ENCODE peak calls at places on chromosomes 16 and 17, in nine cellular contexts. S is NCI-H1105; Y is naive thymus-derived CD8-positive, alpha-beta T cell; V is activated naive CD4-positive, alpha-beta T cell; G is MG63; B is Ammon's horn; K is anterior cingulate cortex; Q is left kidney; I is AG08396. F is an unnamed sample.

GRCh38 chr16:85104821-85105391 is 7.4 kb downstream of the CIBAR2 start:
- DNase-seq in I (no peak), V (peak), S (no peak), Y (no peak), G (no peak), Q (no peak), K (no peak), B (peak), F (no peak)

GRCh38 chr17:30600830-30601494 is 123.8 kb downstream of the GOSR1 start:
- DNase-seq in I (peak), G (no peak), K (peak), S (peak), Y (no peak), B (peak), Q (peak), V (no peak), F (peak)

GRCh38 chr16:89044394-89045180 is 49.1 kb upstream of the ACSF3 start:
- DNase-seq in V (no peak), K (no peak), Q (no peak), B (no peak), S (no peak), I (no peak), G (no peak), Y (no peak), F (no peak)

GRCh38 chr16:80683646-80684045 is 120.8 kb downstream of the CDYL2 start:
- DNase-seq in K (no peak), B (no peak), V (no peak), G (no peak), I (no peak), S (no peak), Q (no peak), Y (no peak), F (no peak)

GRCh38 chr17:38749222-38750043 is 1.3 kb upstream of the PCGF2 start:
- DNase-seq in Y (no peak), S (peak), Q (peak), V (no peak), B (peak), G (peak), I (peak), K (peak), F (peak)

GRCh38 chr16:31700530-31701388 is 172.8 kb upstream of the ZNF267 start:
- DNase-seq in V (peak), G (no peak), I (peak), Y (peak), Q (peak), K (peak), S (no peak), B (peak), F (no peak)

GRCh38 chr17:38421224-38421841 is 6.9 kb upstream of the ARHGAP23 start:
- DNase-seq in V (no peak), Q (peak), K (no peak), S (no peak), I (peak), G (no peak), Y (no peak), B (no peak), F (no peak)

GRCh38 chr17:63274156-63274555 is 171.9 kb downstream of the CYB561 start:
- DNase-seq in B (no peak), K (no peak), Y (no peak), S (no peak), I (peak), G (peak), V (no peak), Q (no peak), F (no peak)

GRCh38 chr16:66846831-66847230 is 2.6 kb downstream of the CA7 start:
- DNase-seq in Y (no peak), B (no peak), K (no peak), Q (no peak), G (no peak), S (no peak), I (no peak), V (no peak), F (no peak)

GRCh38 chr17:58789160-58789559 is 33.5 kb downstream of the PPM1E start:
- DNase-seq in V (no peak), S (no peak), Y (no peak), B (no peak), G (no peak), I (no peak), Q (no peak), K (no peak), F (no peak)

GRCh38 chr16:10180771-10181163 is 1.5 kb downstream of the GRIN2A start:
- DNase-seq in I (peak), K (peak), V (no peak), B (no peak), S (no peak), Y (no peak), G (no peak), Q (peak), F (peak)

GRCh38 chr17:80959330-80960036 is 32.2 kb upstream of the CHMP6 start:
- DNase-seq in B (peak), S (no peak), V (no peak), G (peak), K (peak), Q (no peak), Y (no peak), I (peak), F (no peak)

GRCh38 chr16:81604960-81605383 is 160.4 kb downstream of the CMIP start:
- DNase-seq in G (no peak), I (peak), V (no peak), Y (no peak), S (no peak), Q (no peak), K (no peak), B (no peak), F (no peak)

GRCh38 chr17:7479139-7479388 is 367 bp downstream of the ZBTB4 start:
- DNase-seq in I (no peak), B (no peak), S (no peak), Y (no peak), V (no peak), K (no peak), Q (no peak), G (no peak), F (no peak)

GRCh38 chr16:54287018-54287757 is 601 bp upstream of the IRX3 start:
- DNase-seq in Y (no peak), S (no peak), V (no peak), I (no peak), Q (peak), K (no peak), G (peak), B (no peak), F (no peak)

GRCh38 chr16:10979717-10980601 is 35.6 kb downstream of the CLEC16A start:
- DNase-seq in B (peak), G (no peak), K (peak), S (no peak), Y (no peak), Q (peak), V (no peak), I (no peak), F (no peak)

GRCh38 chr17:48795444-48796162 is 21.4 kb downstream of the TTLL6 start:
- DNase-seq in Q (peak), V (no peak), S (no peak), B (no peak), K (no peak), G (peak), Y (no peak), I (peak), F (no peak)

GRCh38 chr17:71085238-71086033 is 916.1 kb downstream of the KCNJ2 start:
- DNase-seq in Y (no peak), K (no peak), G (no peak), V (no peak), B (peak), Q (no peak), I (peak), S (peak), F (no peak)

GRCh38 chr17:7177954-7178477 is 1.2 kb downstream of the ASGR1 start:
- DNase-seq in G (peak), B (no peak), S (peak), I (peak), V (no peak), Q (peak), Y (no peak), K (no peak), F (no peak)

GRCh38 chr17:29251969-29252866 is 5.6 kb downstream of the CRYBA1 start:
- DNase-seq in G (no peak), V (no peak), Q (peak), I (no peak), Y (no peak), B (no peak), K (no peak), S (no peak), F (peak)

GRCh38 chr16:72072514-72073342 is 9.7 kb downstream of the HPR start:
- DNase-seq in G (no peak), I (no peak), Y (no peak), B (peak), Q (peak), K (no peak), S (no peak), V (no peak), F (no peak)

GRCh38 chr17:57603978-57604377 is 141.1 kb downstream of the CCDC182 start:
- DNase-seq in Q (no peak), Y (peak), G (no peak), S (no peak), I (no peak), V (peak), B (peak), K (no peak), F (no peak)

GRCh38 chr16:46632778-46633733 is 11.9 kb upstream of the SHCBP1 start:
- DNase-seq in B (no peak), K (no peak), S (no peak), I (no peak), Y (no peak), Q (no peak), V (no peak), G (no peak), F (no peak)

GRCh38 chr17:9212376-9213310 is 191.3 kb downstream of the NTN1 start:
- DNase-seq in Y (no peak), K (no peak), S (no peak), B (no peak), G (no peak), Q (no peak), I (no peak), V (no peak), F (no peak)

GRCh38 chr17:76075364-76076099 is 951 bp downstream of the GALR2 start:
- DNase-seq in B (no peak), V (no peak), I (no peak), Y (no peak), Q (peak), G (no peak), S (no peak), K (no peak), F (no peak)

GRCh38 chr17:79943354-79944241 is 92.1 kb downstream of the TBC1D16 start:
- DNase-seq in K (no peak), S (no peak), I (no peak), Q (no peak), Y (no peak), V (no peak), B (no peak), G (no peak), F (no peak)

GRCh38 chr17:5418858-5419355 is 555 bp downstream of the NUP88 start:
- DNase-seq in V (peak), G (no peak), B (peak), K (no peak), I (no peak), Y (peak), Q (peak), S (peak), F (no peak)